ENCODE peak calls at places on chromosome 19, in five cellular contexts. One of them, this sample, is unnamed.

GRCh38 chr19:37874784-37875183 is 31.6 kb downstream of the WDR87 start:
- DNase-seq in right lobe of liver: no peak
- DNase-seq in naive thymus-derived CD4-positive, alpha-beta T cell: no peak
- DNase-seq in WERI-Rb-1: no peak
- DNase-seq in RWPE2: no peak
- DNase-seq in this sample: no peak

GRCh38 chr19:1417681-1418493 is 10.5 kb downstream of the DAZAP1 start:
- DNase-seq in naive thymus-derived CD4-positive, alpha-beta T cell: no peak
- DNase-seq in RWPE2: no peak
- DNase-seq in right lobe of liver: peak; percentile 56
- DNase-seq in WERI-Rb-1: no peak
- DNase-seq in this sample: no peak

GRCh38 chr19:16233836-16234551 is 36.3 kb downstream of the AP1M1 start:
- DNase-seq in naive thymus-derived CD4-positive, alpha-beta T cell: no peak
- DNase-seq in RWPE2: no peak
- DNase-seq in WERI-Rb-1: no peak
- DNase-seq in right lobe of liver: no peak
- DNase-seq in this sample: no peak

GRCh38 chr19:1540353-1540925 is 16.6 kb downstream of the PLK5 start:
- DNase-seq in naive thymus-derived CD4-positive, alpha-beta T cell: no peak
- DNase-seq in right lobe of liver: no peak
- DNase-seq in WERI-Rb-1: no peak
- DNase-seq in RWPE2: no peak
- DNase-seq in this sample: no peak

GRCh38 chr19:2416321-2417097 is 10.9 kb downstream of the TIMM13 start:
- DNase-seq in naive thymus-derived CD4-positive, alpha-beta T cell: no peak
- DNase-seq in WERI-Rb-1: no peak
- DNase-seq in RWPE2: no peak
- DNase-seq in right lobe of liver: no peak
- DNase-seq in this sample: no peak

GRCh38 chr19:23481043-23481442 is 85.8 kb upstream of the ZNF91 start:
- DNase-seq in WERI-Rb-1: no peak
- DNase-seq in RWPE2: no peak
- DNase-seq in right lobe of liver: no peak
- DNase-seq in naive thymus-derived CD4-positive, alpha-beta T cell: no peak
- DNase-seq in this sample: peak; percentile 66

GRCh38 chr19:50311723-50312635 is 17.2 kb downstream of the KCNC3 start:
- DNase-seq in RWPE2: no peak
- DNase-seq in naive thymus-derived CD4-positive, alpha-beta T cell: no peak
- DNase-seq in WERI-Rb-1: peak; percentile 62
- DNase-seq in right lobe of liver: no peak
- DNase-seq in this sample: no peak

GRCh38 chr19:38389101-38389925 is 816 bp downstream of the SPRED3 start:
- DNase-seq in WERI-Rb-1: peak; percentile 36
- DNase-seq in RWPE2: no peak
- DNase-seq in naive thymus-derived CD4-positive, alpha-beta T cell: no peak
- DNase-seq in right lobe of liver: no peak
- DNase-seq in this sample: no peak

GRCh38 chr19:11256189-11256588 is 6.1 kb downstream of the DOCK6 start:
- DNase-seq in RWPE2: no peak
- DNase-seq in WERI-Rb-1: no peak
- DNase-seq in right lobe of liver: no peak
- DNase-seq in naive thymus-derived CD4-positive, alpha-beta T cell: no peak
- DNase-seq in this sample: no peak

GRCh38 chr19:13165091-13165997 is 15.1 kb downstream of the IER2 start:
- DNase-seq in RWPE2: no peak
- DNase-seq in WERI-Rb-1: no peak
- DNase-seq in right lobe of liver: no peak
- DNase-seq in naive thymus-derived CD4-positive, alpha-beta T cell: no peak
- DNase-seq in this sample: no peak

GRCh38 chr19:14517840-14518505 is at the start of gene DNAJB1:
- DNase-seq in WERI-Rb-1: peak; percentile 57
- DNase-seq in right lobe of liver: peak; percentile 92
- DNase-seq in RWPE2: peak; percentile 76
- DNase-seq in naive thymus-derived CD4-positive, alpha-beta T cell: no peak
- DNase-seq in this sample: no peak

GRCh38 chr19:3342246-3342645 is 24.1 kb upstream of the NFIC start:
- DNase-seq in naive thymus-derived CD4-positive, alpha-beta T cell: no peak
- DNase-seq in RWPE2: no peak
- DNase-seq in WERI-Rb-1: no peak
- DNase-seq in right lobe of liver: no peak
- DNase-seq in this sample: no peak

GRCh38 chr19:56080669-56081401 is 40.3 kb downstream of the ZNF787 start:
- DNase-seq in right lobe of liver: peak; percentile 77
- DNase-seq in RWPE2: no peak
- DNase-seq in WERI-Rb-1: peak; percentile 90
- DNase-seq in naive thymus-derived CD4-positive, alpha-beta T cell: peak; percentile 56
- DNase-seq in this sample: no peak

GRCh38 chr19:48391100-48392005 is at the start of gene KDELR1:
- DNase-seq in naive thymus-derived CD4-positive, alpha-beta T cell: peak; percentile 83
- DNase-seq in right lobe of liver: peak; percentile 86
- DNase-seq in WERI-Rb-1: peak; percentile 69
- DNase-seq in RWPE2: no peak
- DNase-seq in this sample: no peak

GRCh38 chr19:51572908-51573307 is 1.8 kb downstream of the ZNF175 start:
- DNase-seq in naive thymus-derived CD4-positive, alpha-beta T cell: no peak
- DNase-seq in right lobe of liver: no peak
- DNase-seq in WERI-Rb-1: no peak
- DNase-seq in RWPE2: no peak
- DNase-seq in this sample: no peak

GRCh38 chr19:51570962-51571575 is at the start of gene ZNF175:
- DNase-seq in RWPE2: peak; percentile 76
- DNase-seq in naive thymus-derived CD4-positive, alpha-beta T cell: peak; percentile 76
- DNase-seq in WERI-Rb-1: peak; percentile 93
- DNase-seq in right lobe of liver: peak; percentile 92
- DNase-seq in this sample: peak; percentile 65

GRCh38 chr19:51572415-51572814 is 1.3 kb downstream of the ZNF175 start:
- DNase-seq in RWPE2: no peak
- DNase-seq in WERI-Rb-1: no peak
- DNase-seq in right lobe of liver: no peak
- DNase-seq in naive thymus-derived CD4-positive, alpha-beta T cell: no peak
- DNase-seq in this sample: no peak

GRCh38 chr19:51573331-51573730 is 2.2 kb downstream of the ZNF175 start:
- DNase-seq in naive thymus-derived CD4-positive, alpha-beta T cell: no peak
- DNase-seq in right lobe of liver: no peak
- DNase-seq in RWPE2: no peak
- DNase-seq in WERI-Rb-1: no peak
- DNase-seq in this sample: no peak

DNA sequence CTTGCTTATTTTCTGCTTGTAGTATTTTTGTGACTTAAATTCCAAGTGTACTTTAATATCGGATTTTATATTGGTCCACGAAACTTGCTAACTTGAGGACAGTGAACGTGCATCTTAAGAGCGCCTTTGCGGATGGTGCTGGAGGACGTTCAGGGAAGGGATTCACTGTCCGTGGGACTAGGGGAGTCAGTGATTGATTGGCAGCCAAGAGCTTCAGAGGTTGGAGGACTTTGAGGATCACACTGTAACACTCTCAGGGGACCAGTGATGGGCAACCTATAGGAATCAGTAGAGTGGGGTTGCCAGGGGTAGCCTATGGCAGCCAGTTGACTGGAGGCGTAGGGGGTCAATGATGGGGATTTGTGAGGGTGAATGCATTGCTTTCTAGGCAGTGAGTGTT is 516 bp downstream of the ZNF175 start:
- DNase-seq in WERI-Rb-1: no peak
- DNase-seq in naive thymus-derived CD4-positive, alpha-beta T cell: no peak
- DNase-seq in RWPE2: no peak
- DNase-seq in right lobe of liver: no peak
- DNase-seq in this sample: no peak
- H3K27ac ChIP-seq in WERI-Rb-1: no peak overlapping the region
- H3K27ac ChIP-seq in naive thymus-derived CD4-positive, alpha-beta T cell: no peak overlapping the region
- H3K27ac ChIP-seq in RWPE2: no peak overlapping the region
- H3K27ac ChIP-seq in right lobe of liver: no peak overlapping the region
- H3K27ac ChIP-seq in this sample: no peak overlapping the region

DNA sequence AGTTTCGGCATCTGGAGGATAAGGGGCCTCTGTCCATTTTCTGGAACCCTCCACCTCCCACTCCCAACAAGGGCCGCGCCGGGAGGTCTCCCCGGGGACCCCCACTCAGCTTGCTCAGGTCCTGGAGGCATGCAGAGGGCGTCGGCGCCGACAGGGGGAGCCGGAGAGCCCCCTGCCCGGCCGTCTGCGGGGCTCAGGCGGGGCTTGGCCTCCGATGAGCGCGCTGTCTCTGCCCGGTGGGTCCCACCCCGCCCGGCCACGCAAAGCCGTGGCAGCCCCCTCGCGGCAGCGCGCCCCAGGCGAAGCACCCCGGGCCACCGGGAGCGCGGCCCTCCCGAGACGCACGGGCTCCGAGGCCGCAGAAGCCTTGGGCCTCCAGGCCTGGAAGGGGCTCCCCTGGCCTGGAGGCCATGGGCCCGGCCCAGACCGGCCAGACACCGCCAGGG is 149.7 kb upstream of the ZNF536 start:
- DNase-seq in right lobe of liver: no peak
- DNase-seq in WERI-Rb-1: no peak
- DNase-seq in naive thymus-derived CD4-positive, alpha-beta T cell: no peak
- DNase-seq in RWPE2: no peak
- DNase-seq in this sample: no peak
- H3K27ac ChIP-seq in right lobe of liver: no peak overlapping the region
- H3K27ac ChIP-seq in WERI-Rb-1: no peak overlapping the region
- H3K27ac ChIP-seq in naive thymus-derived CD4-positive, alpha-beta T cell: no peak overlapping the region
- H3K27ac ChIP-seq in RWPE2: no peak overlapping the region
- H3K27ac ChIP-seq in this sample: no peak overlapping the region

GRCh38 chr19:47183579-47183978 is 47.4 kb downstream of the BBC3 start:
- DNase-seq in WERI-Rb-1: no peak
- DNase-seq in right lobe of liver: no peak
- DNase-seq in naive thymus-derived CD4-positive, alpha-beta T cell: no peak
- DNase-seq in RWPE2: no peak
- DNase-seq in this sample: no peak
- H3K27ac ChIP-seq in WERI-Rb-1: no peak overlapping the region
- H3K27ac ChIP-seq in right lobe of liver: no peak overlapping the region
- H3K27ac ChIP-seq in naive thymus-derived CD4-positive, alpha-beta T cell: peak overlapping the region; percentile 45
- H3K27ac ChIP-seq in RWPE2: no peak overlapping the region
- H3K27ac ChIP-seq in this sample: no peak overlapping the region

DNA sequence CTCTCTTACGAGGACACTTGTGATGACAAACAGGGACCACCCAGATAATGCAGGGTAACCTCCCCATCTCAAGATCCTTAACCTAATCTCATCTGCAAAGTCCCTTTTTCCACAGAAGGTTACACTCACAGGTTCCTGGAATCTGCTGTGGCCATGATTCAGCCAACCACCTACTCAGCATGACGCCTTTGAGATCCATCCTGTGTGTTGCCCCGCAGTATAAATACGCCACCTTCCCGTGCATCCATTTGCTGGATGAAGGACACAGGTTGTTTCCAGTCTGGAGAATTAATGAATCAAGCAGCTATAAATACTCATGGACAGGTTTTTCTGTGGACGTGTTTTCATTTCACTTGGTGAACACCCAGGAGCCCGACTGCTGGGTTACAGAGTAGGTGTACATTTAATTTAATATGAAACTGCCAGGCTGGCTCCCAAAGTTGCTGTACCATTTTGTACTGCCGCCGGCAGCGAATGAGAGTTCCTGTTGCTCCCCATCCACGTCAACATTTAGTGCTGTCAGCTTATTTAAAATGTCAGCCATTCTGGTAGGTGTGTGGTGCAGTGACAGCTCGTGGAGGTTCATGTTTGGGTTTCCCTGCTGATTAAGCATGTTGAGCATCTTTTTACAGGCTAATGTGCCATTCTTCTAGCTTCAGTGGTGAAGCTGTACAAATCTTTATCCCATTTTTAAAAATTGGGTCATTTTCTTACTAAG is 40.2 kb downstream of the ELL start:
- DNase-seq in RWPE2: no peak
- DNase-seq in naive thymus-derived CD4-positive, alpha-beta T cell: no peak
- DNase-seq in right lobe of liver: no peak
- DNase-seq in WERI-Rb-1: no peak
- DNase-seq in this sample: no peak
- H3K27ac ChIP-seq in RWPE2: peak overlapping the region; percentile 85
- H3K27ac ChIP-seq in naive thymus-derived CD4-positive, alpha-beta T cell: no peak overlapping the region
- H3K27ac ChIP-seq in right lobe of liver: no peak overlapping the region
- H3K27ac ChIP-seq in WERI-Rb-1: no peak overlapping the region
- H3K27ac ChIP-seq in this sample: no peak overlapping the region

This sample was measured in epithelial cell of prostate.